ENCODE peak calls at places on chromosome 19, in five cellular contexts. One of them, this sample, is unnamed.

GRCh38 chr19:47511128-47511517 is 3.7 kb downstream of the NAPA start:
- DNase-seq in psoas muscle: peak; percentile 52
- DNase-seq in breast epithelium: no peak
- DNase-seq in colonic mucosa: no peak
- DNase-seq in GM23248: peak; percentile 10
- DNase-seq in this sample: peak; percentile 85

GRCh38 chr19:29687244-29687896 is 22.1 kb downstream of the PLEKHF1 start:
- DNase-seq in psoas muscle: peak; percentile 83
- DNase-seq in breast epithelium: no peak
- DNase-seq in colonic mucosa: no peak
- DNase-seq in GM23248: peak; percentile 99
- DNase-seq in this sample: no peak

GRCh38 chr19:44182145-44182544 is 17.2 kb downstream of the ZNF226 start:
- DNase-seq in psoas muscle: no peak
- DNase-seq in breast epithelium: no peak
- DNase-seq in colonic mucosa: no peak
- DNase-seq in GM23248: no peak
- DNase-seq in this sample: no peak

GRCh38 chr19:45496349-45496953 is 396 bp downstream of the RTN2 start:
- DNase-seq in psoas muscle: peak; percentile 49
- DNase-seq in breast epithelium: no peak
- DNase-seq in colonic mucosa: peak; percentile 59
- DNase-seq in GM23248: peak; percentile 62
- DNase-seq in this sample: no peak

GRCh38 chr19:39970424-39970673 is 616 bp upstream of the PSMC4 start:
- DNase-seq in psoas muscle: no peak
- DNase-seq in breast epithelium: no peak
- DNase-seq in colonic mucosa: no peak
- DNase-seq in GM23248: no peak
- DNase-seq in this sample: no peak

GRCh38 chr19:45865269-45865948 is 1.3 kb downstream of the FOXA3 start:
- DNase-seq in psoas muscle: no peak
- DNase-seq in breast epithelium: no peak
- DNase-seq in colonic mucosa: peak; percentile 77
- DNase-seq in GM23248: no peak
- DNase-seq in this sample: no peak

GRCh38 chr19:58579473-58580142 is 6.5 kb upstream of the MZF1 start:
- DNase-seq in psoas muscle: no peak
- DNase-seq in breast epithelium: no peak
- DNase-seq in colonic mucosa: no peak
- DNase-seq in GM23248: no peak
- DNase-seq in this sample: no peak

GRCh38 chr19:19554074-19555023 is 16.3 kb downstream of the CILP2 start:
- DNase-seq in psoas muscle: peak; percentile 57
- DNase-seq in breast epithelium: no peak
- DNase-seq in colonic mucosa: peak; percentile 57
- DNase-seq in GM23248: peak; percentile 71
- DNase-seq in this sample: peak; percentile 50

GRCh38 chr19:48874309-48875135 is 2.3 kb downstream of the PPP1R15A start:
- DNase-seq in psoas muscle: no peak
- DNase-seq in breast epithelium: no peak
- DNase-seq in colonic mucosa: peak; percentile 65
- DNase-seq in GM23248: peak; percentile 82
- DNase-seq in this sample: no peak

GRCh38 chr19:34985249-34986022 is 14.7 kb upstream of the GRAMD1A start:
- DNase-seq in psoas muscle: peak; percentile 51
- DNase-seq in breast epithelium: peak; percentile 58
- DNase-seq in colonic mucosa: peak; percentile 57
- DNase-seq in GM23248: peak; percentile 28
- DNase-seq in this sample: no peak

GRCh38 chr19:12230751-12231733 is 63.6 kb downstream of the ZNF44 start:
- DNase-seq in psoas muscle: no peak
- DNase-seq in breast epithelium: no peak
- DNase-seq in colonic mucosa: no peak
- DNase-seq in GM23248: peak; percentile 2
- DNase-seq in this sample: no peak

GRCh38 chr19:12778905-12779161 is 3.5 kb upstream of the HOOK2 start:
- DNase-seq in psoas muscle: no peak
- DNase-seq in breast epithelium: no peak
- DNase-seq in colonic mucosa: no peak
- DNase-seq in GM23248: no peak
- DNase-seq in this sample: no peak

GRCh38 chr19:35549174-35549788 is 3.9 kb downstream of the TMEM147 start:
- DNase-seq in psoas muscle: no peak
- DNase-seq in breast epithelium: no peak
- DNase-seq in colonic mucosa: peak; percentile 68
- DNase-seq in GM23248: peak; percentile 84
- DNase-seq in this sample: peak; percentile 39

GRCh38 chr19:48837081-48837524 is 812 bp upstream of the HSD17B14 start:
- DNase-seq in psoas muscle: peak; percentile 84
- DNase-seq in breast epithelium: peak; percentile 65
- DNase-seq in colonic mucosa: peak; percentile 71
- DNase-seq in GM23248: peak; percentile 92
- DNase-seq in this sample: peak; percentile 84

GRCh38 chr19:46529622-46530451 is 34.2 kb upstream of the PNMA8B start:
- DNase-seq in psoas muscle: peak; percentile 70
- DNase-seq in breast epithelium: peak; percentile 63
- DNase-seq in colonic mucosa: peak; percentile 69
- DNase-seq in GM23248: peak; percentile 78
- DNase-seq in this sample: peak; percentile 64

DNA sequence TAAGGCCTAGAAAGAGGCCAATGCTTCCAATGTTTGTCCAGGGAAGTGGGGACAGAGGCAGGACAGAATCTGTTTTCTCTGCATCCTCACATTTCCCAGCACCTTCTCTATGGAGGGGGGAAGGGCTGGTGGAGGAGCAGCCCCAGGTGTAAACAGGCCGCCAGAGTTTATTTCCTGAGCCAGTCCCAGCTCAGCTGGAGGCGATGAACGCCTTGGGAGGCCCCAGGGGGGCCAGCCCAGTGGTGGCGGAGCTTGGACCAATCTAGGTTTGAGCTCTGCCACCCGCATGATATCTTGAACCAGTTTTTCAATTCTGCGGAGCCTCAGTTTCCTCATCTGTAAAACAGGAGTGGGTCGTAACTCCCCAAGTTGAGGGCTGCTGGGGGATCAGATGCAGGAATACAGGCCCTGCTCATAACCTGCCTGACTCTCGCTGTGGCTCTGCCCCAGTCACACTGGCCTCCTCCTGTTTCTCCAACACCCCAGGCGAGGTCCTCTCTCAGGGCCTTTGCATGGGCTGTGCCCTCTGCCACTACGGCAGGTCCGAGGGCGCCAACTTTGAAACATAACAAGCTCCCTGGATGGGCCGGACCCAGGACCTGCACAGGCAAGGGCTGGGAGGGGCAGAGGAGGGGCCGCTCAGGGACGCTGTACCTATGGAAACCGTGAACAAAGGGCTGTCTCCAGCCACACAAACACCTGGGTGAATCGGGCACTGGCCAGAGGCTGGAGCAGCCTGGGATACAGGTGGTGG is 1.1 kb downstream of the TNFAIP8L1 start:
- DNase-seq in psoas muscle: peak; percentile 28
- DNase-seq in breast epithelium: no peak
- DNase-seq in colonic mucosa: peak; percentile 70
- DNase-seq in GM23248: no peak
- DNase-seq in this sample: no peak
- H3K27ac ChIP-seq in psoas muscle: no peak overlapping the region
- H3K27ac ChIP-seq in breast epithelium: peak overlapping the region; percentile 13
- H3K27ac ChIP-seq in colonic mucosa: no peak overlapping the region
- H3K27ac ChIP-seq in GM23248: no peak overlapping the region
- H3K27ac ChIP-seq in this sample: no peak overlapping the region

GRCh38 chr19:1410789-1411188 is 3.4 kb downstream of the DAZAP1 start:
- DNase-seq in psoas muscle: no peak
- DNase-seq in breast epithelium: no peak
- DNase-seq in colonic mucosa: no peak
- DNase-seq in GM23248: no peak
- DNase-seq in this sample: no peak

GRCh38 chr19:1409204-1410005 is 2.0 kb downstream of the DAZAP1 start:
- DNase-seq in psoas muscle: no peak
- DNase-seq in breast epithelium: no peak
- DNase-seq in colonic mucosa: no peak
- DNase-seq in GM23248: peak; percentile 57
- DNase-seq in this sample: no peak

GRCh38 chr19:1408300-1409203 is 1.2 kb downstream of the DAZAP1 start:
- DNase-seq in psoas muscle: peak; percentile 63
- DNase-seq in breast epithelium: no peak
- DNase-seq in colonic mucosa: peak; percentile 50
- DNase-seq in GM23248: peak; percentile 82
- DNase-seq in this sample: peak; percentile 40

GRCh38 chr19:1411255-1412191 is 4.1 kb downstream of the DAZAP1 start:
- DNase-seq in psoas muscle: peak; percentile 77
- DNase-seq in breast epithelium: no peak
- DNase-seq in colonic mucosa: no peak
- DNase-seq in GM23248: peak; percentile 88
- DNase-seq in this sample: no peak

GRCh38 chr19:1410136-1410786 is 2.9 kb downstream of the DAZAP1 start:
- DNase-seq in psoas muscle: no peak
- DNase-seq in breast epithelium: no peak
- DNase-seq in colonic mucosa: no peak
- DNase-seq in GM23248: peak; percentile 39
- DNase-seq in this sample: no peak
- H3K4me3 ChIP-seq in psoas muscle: peak overlapping the region; percentile 97
- H3K4me3 ChIP-seq in breast epithelium: peak overlapping the region; percentile 100
- H3K4me3 ChIP-seq in colonic mucosa: no peak overlapping the region
- H3K4me3 ChIP-seq in GM23248: peak overlapping the region; percentile 75
- H3K4me3 ChIP-seq in this sample: no peak overlapping the region

GRCh38 chr19:54373781-54374266 is 9.1 kb upstream of the LAIR1 start:
- DNase-seq in psoas muscle: no peak
- DNase-seq in breast epithelium: no peak
- DNase-seq in colonic mucosa: no peak
- DNase-seq in GM23248: no peak
- DNase-seq in this sample: no peak

GRCh38 chr19:54364775-54365257 is at the start of gene LAIR1:
- DNase-seq in psoas muscle: peak; percentile 35
- DNase-seq in breast epithelium: no peak
- DNase-seq in colonic mucosa: no peak
- DNase-seq in GM23248: no peak
- DNase-seq in this sample: no peak

GRCh38 chr19:54366811-54367210 is 2.1 kb upstream of the LAIR1 start:
- DNase-seq in psoas muscle: no peak
- DNase-seq in breast epithelium: no peak
- DNase-seq in colonic mucosa: no peak
- DNase-seq in GM23248: no peak
- DNase-seq in this sample: no peak

GRCh38 chr19:54369082-54369691 is 4.5 kb upstream of the LAIR1 start:
- DNase-seq in psoas muscle: no peak
- DNase-seq in breast epithelium: no peak
- DNase-seq in colonic mucosa: no peak
- DNase-seq in GM23248: no peak
- DNase-seq in this sample: no peak
- H3K4me1 ChIP-seq in psoas muscle: no peaks in the 10 kb centered on the region
- H3K4me1 ChIP-seq in breast epithelium: no peaks in the 10 kb centered on the region
- H3K4me1 ChIP-seq in colonic mucosa: no peaks in the 10 kb centered on the region
- H3K4me1 ChIP-seq in GM23248: no peaks in the 10 kb centered on the region
- H3K4me1 ChIP-seq in this sample: no peaks in the 10 kb centered on the region

GRCh38 chr19:56141416-56141992 is 417 bp downstream of the ZNF444 start:
- DNase-seq in psoas muscle: no peak
- DNase-seq in breast epithelium: no peak
- DNase-seq in colonic mucosa: peak; percentile 49
- DNase-seq in GM23248: peak; percentile 59
- DNase-seq in this sample: no peak
- H3K27ac ChIP-seq in psoas muscle: peak overlapping the region; percentile 86
- H3K27ac ChIP-seq in breast epithelium: peak overlapping the region; percentile 98
- H3K27ac ChIP-seq in colonic mucosa: peak overlapping the region; percentile 89
- H3K27ac ChIP-seq in GM23248: no peak overlapping the region
- H3K27ac ChIP-seq in this sample: peak overlapping the region; percentile 81

GRCh38 chr19:15402411-15403150 is 16.2 kb downstream of the AKAP8L start:
- DNase-seq in psoas muscle: no peak
- DNase-seq in breast epithelium: no peak
- DNase-seq in colonic mucosa: no peak
- DNase-seq in GM23248: no peak
- DNase-seq in this sample: peak; percentile 73

GRCh38 chr19:15403151-15403531 is 15.6 kb downstream of the AKAP8L start:
- DNase-seq in psoas muscle: no peak
- DNase-seq in breast epithelium: no peak
- DNase-seq in colonic mucosa: no peak
- DNase-seq in GM23248: no peak
- DNase-seq in this sample: no peak

GRCh38 chr19:15401397-15401710 is 17.4 kb downstream of the AKAP8L start:
- DNase-seq in psoas muscle: no peak
- DNase-seq in breast epithelium: no peak
- DNase-seq in colonic mucosa: no peak
- DNase-seq in GM23248: no peak
- DNase-seq in this sample: no peak

GRCh38 chr19:15404780-15405211 is 14.0 kb downstream of the AKAP8L start:
- DNase-seq in psoas muscle: no peak
- DNase-seq in breast epithelium: no peak
- DNase-seq in colonic mucosa: no peak
- DNase-seq in GM23248: no peak
- DNase-seq in this sample: no peak

GRCh38 chr19:15404097-15404779 is 14.6 kb downstream of the AKAP8L start:
- DNase-seq in psoas muscle: no peak
- DNase-seq in breast epithelium: no peak
- DNase-seq in colonic mucosa: no peak
- DNase-seq in GM23248: no peak
- DNase-seq in this sample: peak; percentile 56
- H3K4me3 ChIP-seq in psoas muscle: peak overlapping the region; percentile 28
- H3K4me3 ChIP-seq in breast epithelium: no peak overlapping the region
- H3K4me3 ChIP-seq in colonic mucosa: no peak overlapping the region
- H3K4me3 ChIP-seq in GM23248: no peak overlapping the region
- H3K4me3 ChIP-seq in this sample: no peak overlapping the region

DNA sequence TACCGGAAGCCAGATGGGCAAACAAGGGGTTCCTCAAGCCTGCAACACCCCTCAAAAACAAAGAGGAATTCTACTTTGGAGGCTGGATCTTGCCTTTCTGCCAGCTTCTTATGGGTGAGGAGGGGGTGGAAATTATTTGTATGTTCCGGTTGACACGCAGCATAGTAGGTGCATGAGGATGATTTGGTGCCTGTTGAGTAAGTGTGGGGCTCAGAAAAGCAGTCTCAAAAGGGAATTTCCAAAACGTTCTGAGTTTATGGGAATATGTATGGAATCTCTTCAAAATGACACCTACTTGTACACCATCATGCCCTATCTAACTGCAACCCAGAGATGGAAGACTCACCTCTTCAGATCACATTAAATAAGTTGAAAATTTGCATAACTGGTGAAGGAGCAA is 3.0 kb upstream of the TECR start:
- DNase-seq in psoas muscle: no peak
- DNase-seq in breast epithelium: no peak
- DNase-seq in colonic mucosa: no peak
- DNase-seq in GM23248: no peak
- DNase-seq in this sample: no peak
- H3K4me1 ChIP-seq in psoas muscle: peaks cover 10% of the 10 kb centered on the region
- H3K4me1 ChIP-seq in breast epithelium: peaks cover 9% of the 10 kb centered on the region
- H3K4me1 ChIP-seq in colonic mucosa: peaks cover 4% of the 10 kb centered on the region
- H3K4me1 ChIP-seq in GM23248: peaks cover 18% of the 10 kb centered on the region
- H3K4me1 ChIP-seq in this sample: peaks cover 7% of the 10 kb centered on the region

GRCh38 chr19:51548213-51548651 is 16.8 kb upstream of the SIGLEC6 start:
- DNase-seq in psoas muscle: no peak
- DNase-seq in breast epithelium: peak; percentile 20
- DNase-seq in colonic mucosa: no peak
- DNase-seq in GM23248: no peak
- DNase-seq in this sample: no peak

GRCh38 chr19:51546107-51546649 is 14.7 kb upstream of the SIGLEC6 start:
- DNase-seq in psoas muscle: no peak
- DNase-seq in breast epithelium: peak; percentile 25
- DNase-seq in colonic mucosa: no peak
- DNase-seq in GM23248: no peak
- DNase-seq in this sample: no peak

GRCh38 chr19:51548891-51549305 is 17.4 kb upstream of the SIGLEC6 start:
- DNase-seq in psoas muscle: no peak
- DNase-seq in breast epithelium: peak; percentile 24
- DNase-seq in colonic mucosa: no peak
- DNase-seq in GM23248: no peak
- DNase-seq in this sample: no peak

GRCh38 chr19:51547397-51548212 is 16.1 kb upstream of the SIGLEC6 start:
- DNase-seq in psoas muscle: no peak
- DNase-seq in breast epithelium: no peak
- DNase-seq in colonic mucosa: no peak
- DNase-seq in GM23248: no peak
- DNase-seq in this sample: no peak

GRCh38 chr19:51546650-51547396 is 15.4 kb upstream of the SIGLEC6 start:
- DNase-seq in psoas muscle: no peak
- DNase-seq in breast epithelium: no peak
- DNase-seq in colonic mucosa: no peak
- DNase-seq in GM23248: peak; percentile 20
- DNase-seq in this sample: no peak
- H3K27ac ChIP-seq in psoas muscle: no peak overlapping the region
- H3K27ac ChIP-seq in breast epithelium: no peak overlapping the region
- H3K27ac ChIP-seq in colonic mucosa: no peak overlapping the region
- H3K27ac ChIP-seq in GM23248: no peak overlapping the region
- H3K27ac ChIP-seq in this sample: no peak overlapping the region